ENCODE peak calls at places on chromosomes 16 and 17, in five cellular contexts. T is heart right ventricle; A is effector memory CD4-positive, alpha-beta T cell; M is PC-9; V is bronchial epithelial cell. L is an unnamed sample. For H3K36me3, the result is how much of the 10 kb centered on the place peaks cover.

GRCh38 chr16:19548144-19548543 is 7.4 kb upstream of the VPS35L start:
- DNase-seq in T (no peak), A (no peak), M (no peak), V (no peak), L (no peak)

GRCh38 chr16:48576927-48577326 is 33.1 kb downstream of the N4BP1 start:
- DNase-seq in T (no peak), A (no peak), M (peak), V (peak), L (no peak)

GRCh38 chr16:21603920-21604319 is 4.5 kb downstream of the METTL9 start:
- DNase-seq in T (no peak), A (no peak), M (no peak), V (no peak), L (no peak)

GRCh38 chr16:29820271-29820701 is at the start of gene MVP:
- DNase-seq in T (peak), A (peak), M (peak), V (peak), L (no peak)

GRCh38 chr17:77729587-77729986 is 228.9 kb upstream of the TNRC6C start:
- DNase-seq in T (no peak), A (no peak), M (no peak), V (no peak), L (no peak)

GRCh38 chr16:2904100-2904921 is 7.4 kb upstream of the FLYWCH1 start:
- DNase-seq in T (peak), A (peak), M (peak), V (peak), L (no peak)

GRCh38 chr17:80104321-80104955 is 3.1 kb downstream of the GAA start:
- DNase-seq in T (no peak), A (no peak), M (no peak), V (peak), L (no peak)

GRCh38 chr16:85523602-85524364 is 89.3 kb upstream of the GSE1 start:
- DNase-seq in T (peak), A (no peak), M (peak), V (no peak), L (no peak)

GRCh38 chr17:21275579-21276339 is 8.8 kb upstream of the MAP2K3 start:
- DNase-seq in T (peak), A (peak), M (peak), V (peak), L (no peak)

GRCh38 chr16:58026705-58027340 is 1.3 kb downstream of the MMP15 start:
- DNase-seq in T (no peak), A (no peak), M (no peak), V (no peak), L (no peak)

GRCh38 chr17:76529643-76530488 is 7.6 kb downstream of the CYGB start:
- DNase-seq in T (peak), A (no peak), M (peak), V (no peak), L (no peak)

GRCh38 chr16:69386596-69386995 is 789 bp upstream of the TERF2 start:
- DNase-seq in T (no peak), A (no peak), M (no peak), V (no peak), L (no peak)

GRCh38 chr17:18173740-18174139 is 9.9 kb upstream of the ALKBH5 start:
- DNase-seq in T (no peak), A (no peak), M (no peak), V (no peak), L (no peak)

GRCh38 chr17:81920612-81921530 is 2.9 kb upstream of the SIRT7 start:
- DNase-seq in T (no peak), A (no peak), M (no peak), V (no peak), L (no peak)

GRCh38 chr16:17313085-17313611 is 157.6 kb downstream of the XYLT1 start:
- DNase-seq in T (peak), A (no peak), M (peak), V (no peak), L (no peak)

GRCh38 chr17:32803544-32803943 is 73.4 kb downstream of the MYO1D start:
- DNase-seq in T (no peak), A (no peak), M (no peak), V (no peak), L (no peak)

GRCh38 chr16:60059141-60059540 is 1325.0 kb upstream of the GOT2 start:
- DNase-seq in T (no peak), A (no peak), M (no peak), V (no peak), L (no peak)

GRCh38 chr16:57604177-57604576 is 24.3 kb upstream of the ADGRG1 start:
- DNase-seq in T (no peak), A (no peak), M (no peak), V (no peak), L (no peak)

GRCh38 chr17:74569392-74570003 is 2.2 kb upstream of the CD300H start:
- DNase-seq in T (no peak), A (no peak), M (peak), V (peak), L (peak)

GRCh38 chr16:88870608-88871348 is 4.3 kb upstream of the PABPN1L start:
- DNase-seq in T (no peak), A (no peak), M (no peak), V (no peak), L (no peak)

GRCh38 chr16:67329901-67330300 is 3.3 kb downstream of the LRRC36 start:
- DNase-seq in T (no peak), A (no peak), M (no peak), V (peak), L (no peak)

GRCh38 chr16:56451753-56452689 is 667 bp downstream of the OGFOD1 start:
- DNase-seq in T (peak), A (no peak), M (no peak), V (peak), L (peak)

GRCh38 chr16:21950782-21951521 is 2.2 kb upstream of the UQCRC2 start:
- DNase-seq in T (no peak), A (no peak), M (peak), V (peak), L (no peak)

GRCh38 chr16:86059253-86060171 is 160.6 kb downstream of the IRF8 start:
- DNase-seq in T (peak), A (no peak), M (no peak), V (no peak), L (no peak)

GRCh38 chr16:50323335-50324011 is 45.3 kb downstream of the BRD7 start:
- DNase-seq in T (no peak), A (no peak), M (no peak), V (peak), L (no peak)

GRCh38 chr16:85105475-85105874 is 6.8 kb downstream of the CIBAR2 start:
- DNase-seq in T (no peak), A (no peak), M (no peak), V (no peak), L (no peak)

GRCh38 chr17:27631409-27631755 is 394 bp downstream of the LGALS9 start:
- DNase-seq in T (no peak), A (no peak), M (no peak), V (peak), L (no peak)

GRCh38 chr16:17360810-17361209 is 110.0 kb downstream of the XYLT1 start:
- DNase-seq in T (no peak), A (no peak), M (no peak), V (no peak), L (no peak)

GRCh38 chr16:877242-878065 is 76.9 kb upstream of the GNG13 start:
- DNase-seq in T (no peak), A (no peak), M (no peak), V (no peak), L (no peak)

GRCh38 chr17:75773808-75774470 is 8.9 kb upstream of the GALK1 start:
- DNase-seq in T (no peak), A (no peak), M (no peak), V (no peak), L (no peak)

GRCh38 chr17:13786000-13786598 is 184.4 kb upstream of the HS3ST3A1 start:
- DNase-seq in T (no peak), A (no peak), M (no peak), V (no peak), L (no peak)

GRCh38 chr16:71344315-71344905 is 14.1 kb upstream of the CALB2 start:
- DNase-seq in T (no peak), A (no peak), M (peak), V (peak), L (no peak)

GRCh38 chr17:64491034-64491860 is 5.6 kb downstream of the POLG2 start:
- DNase-seq in T (peak), A (no peak), M (peak), V (peak), L (no peak)

GRCh38 chr17:82035488-82035887 is 2.0 kb downstream of the DCXR start:
- DNase-seq in T (no peak), A (no peak), M (no peak), V (no peak), L (no peak)

GRCh38 chr16:81848306-81848853 is 69.3 kb downstream of the PLCG2 start:
- DNase-seq in T (no peak), A (no peak), M (no peak), V (no peak), L (no peak)
- H3K36me3 ChIP-seq in T (under half), A (under half), M (under half), V (under half), L (under half)

GRCh38 chr17:4194796-4195195 is 51.8 kb downstream of the CYB5D2 start:
- DNase-seq in T (no peak), A (no peak), M (no peak), V (no peak), L (no peak)
- H3K4me3 ChIP-seq in T (no peak), A (no peak), M (no peak), V (no peak), L (no peak)

GRCh38 chr17:37191219-37191618 is 184.6 kb upstream of the C17orf78 start:
- DNase-seq in T (no peak), A (no peak), M (no peak), V (no peak), L (no peak)
- H3K36me3 ChIP-seq in T (under half), A (under half), M (half or more), V (under half), L (under half)

DNA sequence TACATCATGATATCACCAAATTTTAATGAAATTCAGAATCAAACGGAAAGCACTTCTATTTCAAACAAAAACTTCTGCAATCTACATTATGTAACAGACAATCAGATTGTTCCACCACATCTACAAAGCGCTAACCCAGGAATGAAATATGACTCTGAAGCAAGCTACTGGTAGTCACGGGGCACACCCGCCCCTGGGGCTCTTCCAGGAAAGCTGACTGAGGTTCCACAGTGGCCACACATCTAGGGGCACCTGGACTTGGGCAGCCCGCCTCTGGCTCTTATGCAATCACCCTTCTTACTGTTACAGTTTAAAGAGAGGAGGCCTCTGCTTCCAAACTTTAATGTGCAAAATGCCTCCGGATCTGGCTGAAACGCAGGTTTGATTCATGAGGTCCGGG is 27.5 kb downstream of the ZCCHC14 start:
- DNase-seq in T (peak), A (no peak), M (peak), V (peak), L (peak)
- H3K4me3 ChIP-seq in T (no peak), A (no peak), M (peak), V (no peak), L (no peak)

DNA sequence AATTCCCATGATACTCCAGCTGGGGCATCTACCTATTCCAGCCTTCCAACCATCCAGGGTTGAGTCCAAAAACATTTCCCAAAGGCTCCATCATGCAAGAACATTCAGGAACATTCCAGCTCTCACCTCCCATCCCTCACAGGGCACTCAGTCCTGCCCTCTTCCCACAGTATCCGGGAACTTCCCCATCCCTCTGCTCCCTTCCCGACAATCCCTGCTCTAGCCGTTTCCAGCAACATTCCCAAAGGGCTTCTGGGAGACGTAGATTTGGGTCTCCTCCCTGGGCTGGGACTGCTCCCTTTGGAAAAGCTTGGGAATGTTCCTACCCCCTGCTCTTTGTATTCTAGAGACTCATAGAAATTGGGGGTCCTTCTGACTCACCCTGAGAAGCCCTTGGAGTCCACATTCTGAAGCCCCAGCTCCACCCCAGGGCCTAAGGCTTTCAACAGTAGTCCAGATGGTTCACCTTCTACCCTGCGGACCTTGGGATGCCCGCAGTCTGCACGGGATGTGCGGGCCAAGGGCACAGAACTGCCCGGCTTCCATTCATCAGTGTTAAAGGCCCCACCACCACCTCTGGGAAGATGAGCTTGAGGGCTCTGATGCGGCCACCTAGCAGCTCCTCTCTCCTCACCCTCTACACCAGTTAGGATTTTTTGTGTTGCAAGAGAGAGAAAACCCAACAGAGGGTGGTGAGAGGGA is 25.4 kb downstream of the NGFR start:
- DNase-seq in T (no peak), A (no peak), M (no peak), V (no peak), L (no peak)
- H3K36me3 ChIP-seq in T (under half), A (under half), M (under half), V (under half), L (under half)

GRCh38 chr16:11234884-11235702 is 20.9 kb downstream of the SOCS1 start:
- DNase-seq in T (no peak), A (no peak), M (no peak), V (no peak), L (no peak)
- H3K4me3 ChIP-seq in T (no peak), A (no peak), M (no peak), V (no peak), L (no peak)

GRCh38 chr16:31129568-31130335 is 5.8 kb downstream of the PRSS8 start:
- DNase-seq in T (no peak), A (no peak), M (no peak), V (no peak), L (no peak)
- H3K36me3 ChIP-seq in T (half or more), A (under half), M (under half), V (under half), L (under half)